ENCODE peak calls at places on chromosomes 6 and 20, in nine cellular contexts. P is CD8-positive, alpha-beta T cell; C is CD8-positive, alpha-beta memory T cell; K is upper lobe of right lung; H is psoas muscle; A is mesendoderm; M is neural progenitor cell; R is effector memory CD4-positive, alpha-beta T cell; Z is cardiac muscle cell. G is an unnamed sample. For H3K4me1, the result is how much of the 10 kb centered on the place peaks cover.

GRCh38 chr20:50548396-50548795 is 38.2 kb downstream of the PTPN1 start:
- DNase-seq in P (no peak), C (no peak), K (no peak), H (no peak), A (no peak), M (no peak), R (no peak), Z (no peak), G (no peak)

GRCh38 chr6:75230484-75231325 is 12.9 kb downstream of the COX7A2 start:
- DNase-seq in P (no peak), C (no peak), K (no peak), H (no peak), A (peak), M (peak), R (no peak), Z (peak), G (no peak)

GRCh38 chr6:140205795-140206593 is 831.5 kb upstream of the CITED2 start:
- DNase-seq in P (no peak), C (no peak), K (no peak), H (no peak), A (no peak), M (no peak), R (no peak), Z (no peak), G (no peak)

GRCh38 chr6:140043762-140044378 is 669.4 kb upstream of the CITED2 start:
- DNase-seq in P (no peak), C (no peak), K (no peak), H (no peak), A (no peak), M (no peak), R (no peak), Z (no peak), G (no peak)

GRCh38 chr6:118537579-118537978 is 10.5 kb upstream of the PLN start:
- DNase-seq in P (no peak), C (no peak), K (no peak), H (no peak), A (no peak), M (no peak), R (no peak), Z (peak), G (no peak)

GRCh38 chr20:61770203-61770602 is 295.5 kb downstream of the TAF4 start:
- DNase-seq in P (no peak), C (no peak), K (no peak), H (no peak), A (no peak), M (no peak), R (no peak), Z (no peak), G (peak)

GRCh38 chr6:62492192-62492822 is 206.3 kb upstream of the KHDRBS2 start:
- DNase-seq in P (no peak), C (no peak), K (no peak), H (no peak), A (no peak), M (no peak), R (no peak), Z (no peak), G (no peak)

GRCh38 chr20:36501367-36502006 is 39.8 kb upstream of the MYL9 start:
- DNase-seq in P (no peak), C (no peak), K (no peak), H (no peak), A (no peak), M (no peak), R (no peak), Z (no peak), G (no peak)

GRCh38 chr6:26087284-26088115 is at the start of gene HFE:
- DNase-seq in P (peak), C (peak), K (peak), H (peak), A (peak), M (peak), R (peak), Z (peak), G (peak)

GRCh38 chr20:59692139-59692538 is 87.8 kb downstream of the PHACTR3 start:
- DNase-seq in P (no peak), C (no peak), K (no peak), H (no peak), A (no peak), M (no peak), R (no peak), Z (no peak), G (no peak)

GRCh38 chr6:36722879-36723278 is 25.3 kb downstream of the RAB44 start:
- DNase-seq in P (no peak), C (no peak), K (no peak), H (no peak), A (no peak), M (no peak), R (no peak), Z (no peak), G (no peak)

GRCh38 chr6:133225560-133225959 is 15.6 kb upstream of the EYA4 start:
- DNase-seq in P (no peak), C (no peak), K (no peak), H (no peak), A (no peak), M (no peak), R (no peak), Z (no peak), G (no peak)

GRCh38 chr6:34809914-34810882 is 18.3 kb downstream of the BLTP3A start:
- DNase-seq in P (no peak), C (no peak), K (no peak), H (no peak), A (no peak), M (no peak), R (no peak), Z (no peak), G (no peak)

GRCh38 chr6:132961122-132961521 is 146.8 kb downstream of the RPS12 start:
- DNase-seq in P (no peak), C (no peak), K (no peak), H (no peak), A (peak), M (no peak), R (no peak), Z (peak), G (no peak)

GRCh38 chr6:105429676-105430075 is 26.8 kb upstream of the PREP start:
- DNase-seq in P (no peak), C (no peak), K (no peak), H (no peak), A (no peak), M (no peak), R (no peak), Z (peak), G (no peak)

GRCh38 chr6:82894653-82895259 is 170.9 kb downstream of the UBE3D start:
- DNase-seq in P (no peak), C (no peak), K (no peak), H (no peak), A (no peak), M (no peak), R (no peak), Z (no peak), G (no peak)

GRCh38 chr6:25602680-25602982 is 49.4 kb upstream of the SCGN start:
- DNase-seq in P (no peak), C (no peak), K (no peak), H (no peak), A (no peak), M (no peak), R (no peak), Z (no peak), G (no peak)

GRCh38 chr6:108751851-108752732 is 96.1 kb upstream of the ARMC2 start:
- DNase-seq in P (no peak), C (no peak), K (no peak), H (no peak), A (no peak), M (no peak), R (no peak), Z (no peak), G (peak)

GRCh38 chr20:41927189-41927588 is 309.0 kb upstream of the CHD6 start:
- DNase-seq in P (no peak), C (no peak), K (no peak), H (no peak), A (no peak), M (no peak), R (no peak), Z (no peak), G (no peak)

GRCh38 chr6:220736-221475 is 71.4 kb upstream of the DUSP22 start:
- DNase-seq in P (no peak), C (no peak), K (peak), H (no peak), A (no peak), M (no peak), R (no peak), Z (no peak), G (no peak)

GRCh38 chr6:133245033-133245903 is 4.1 kb downstream of the EYA4 start:
- DNase-seq in P (no peak), C (no peak), K (no peak), H (no peak), A (no peak), M (no peak), R (no peak), Z (no peak), G (no peak)

GRCh38 chr6:6696867-6697531 is 108.5 kb downstream of the LY86 start:
- DNase-seq in P (no peak), C (no peak), K (peak), H (peak), A (peak), M (peak), R (no peak), Z (peak), G (peak)

GRCh38 chr6:137167702-137168377 is 5.6 kb downstream of the IL22RA2 start:
- DNase-seq in P (no peak), C (no peak), K (no peak), H (no peak), A (no peak), M (no peak), R (no peak), Z (no peak), G (no peak)

GRCh38 chr6:44265003-44265842 is at the start of gene NFKBIE:
- DNase-seq in P (peak), C (peak), K (peak), H (peak), A (peak), M (peak), R (peak), Z (peak), G (peak)

GRCh38 chr20:32636278-32636677 is 37.5 kb downstream of the C20orf203 start:
- DNase-seq in P (no peak), C (no peak), K (no peak), H (no peak), A (no peak), M (no peak), R (no peak), Z (peak), G (no peak)

GRCh38 chr20:55354700-55355099 is 650.6 kb downstream of the CBLN4 start:
- DNase-seq in P (no peak), C (no peak), K (no peak), H (no peak), A (peak), M (peak), R (no peak), Z (no peak), G (no peak)

GRCh38 chr6:71678081-71678480 is 208.3 kb upstream of the RIMS1 start:
- DNase-seq in P (no peak), C (no peak), K (no peak), H (no peak), A (no peak), M (no peak), R (no peak), Z (no peak), G (no peak)

GRCh38 chr6:10014561-10014960 is 400.3 kb downstream of the TFAP2A start:
- DNase-seq in P (no peak), C (no peak), K (no peak), H (no peak), A (no peak), M (peak), R (no peak), Z (no peak), G (no peak)

GRCh38 chr6:43682724-43683429 is 4.7 kb downstream of the MRPS18A start:
- DNase-seq in P (no peak), C (no peak), K (no peak), H (no peak), A (peak), M (no peak), R (no peak), Z (no peak), G (no peak)

GRCh38 chr20:45036044-45036755 is 64.7 kb downstream of the KCNS1 start:
- DNase-seq in P (peak), C (no peak), K (no peak), H (no peak), A (no peak), M (no peak), R (no peak), Z (peak), G (no peak)

GRCh38 chr20:25051386-25052155 is 6.4 kb downstream of the ACSS1 start:
- DNase-seq in P (no peak), C (no peak), K (no peak), H (no peak), A (no peak), M (no peak), R (no peak), Z (no peak), G (no peak)

GRCh38 chr6:11975353-11975977 is 36.6 kb upstream of the HIVEP1 start:
- DNase-seq in P (peak), C (no peak), K (no peak), H (no peak), A (no peak), M (no peak), R (no peak), Z (no peak), G (no peak)

GRCh38 chr6:2900821-2901644 is 2.1 kb downstream of the SERPINB9 start:
- DNase-seq in P (no peak), C (no peak), K (no peak), H (no peak), A (peak), M (no peak), R (no peak), Z (peak), G (no peak)
- H3K4me3 ChIP-seq in P (peak), C (peak), K (peak), H (peak), A (peak), M (no peak), R (peak), Z (no peak), G (no peak)

DNA sequence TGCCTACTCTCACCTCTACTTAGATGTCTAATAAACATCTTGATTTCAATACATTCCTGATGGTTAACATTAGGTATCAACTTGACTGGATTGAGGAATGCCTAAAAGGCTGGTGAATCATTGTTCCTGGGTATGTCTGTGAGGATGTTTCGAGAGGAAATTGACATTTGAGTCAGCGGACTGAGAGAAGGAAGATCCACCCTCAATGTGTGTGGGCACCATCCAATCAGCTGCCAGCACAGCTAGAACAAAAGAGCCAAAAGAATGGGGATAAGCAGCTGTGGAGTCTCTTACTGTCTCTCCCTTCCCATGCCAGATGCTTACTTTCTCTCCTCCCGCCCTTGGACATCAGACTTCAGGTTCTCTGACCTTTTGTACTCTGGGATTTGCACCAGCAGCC is 128.6 kb upstream of the HS3ST5 start:
- DNase-seq in P (no peak), C (no peak), K (no peak), H (no peak), A (peak), M (peak), R (no peak), Z (no peak), G (no peak)
- H3K27ac ChIP-seq in P (no peak), C (no peak), K (no peak), H (no peak), A (no peak), M (no peak), R (no peak), Z (no peak), G (no peak)

GRCh38 chr6:167112421-167112820 is 10.5 kb upstream of the CCR6 start:
- DNase-seq in P (no peak), C (no peak), K (no peak), H (no peak), A (no peak), M (no peak), R (no peak), Z (no peak), G (no peak)
- H3K4me1 ChIP-seq in P (under half), C (under half), K (under half), H (under half), A (under half), M (under half), R (under half), Z (under half), G (under half)

GRCh38 chr6:169850746-169851145 is 99.3 kb downstream of the ERMARD start:
- DNase-seq in P (no peak), C (no peak), K (peak), H (no peak), A (no peak), M (no peak), R (no peak), Z (no peak), G (no peak)
- H3K4me3 ChIP-seq in P (no peak), C (no peak), K (no peak), H (no peak), A (no peak), M (no peak), R (no peak), Z (no peak), G (no peak)

DNA sequence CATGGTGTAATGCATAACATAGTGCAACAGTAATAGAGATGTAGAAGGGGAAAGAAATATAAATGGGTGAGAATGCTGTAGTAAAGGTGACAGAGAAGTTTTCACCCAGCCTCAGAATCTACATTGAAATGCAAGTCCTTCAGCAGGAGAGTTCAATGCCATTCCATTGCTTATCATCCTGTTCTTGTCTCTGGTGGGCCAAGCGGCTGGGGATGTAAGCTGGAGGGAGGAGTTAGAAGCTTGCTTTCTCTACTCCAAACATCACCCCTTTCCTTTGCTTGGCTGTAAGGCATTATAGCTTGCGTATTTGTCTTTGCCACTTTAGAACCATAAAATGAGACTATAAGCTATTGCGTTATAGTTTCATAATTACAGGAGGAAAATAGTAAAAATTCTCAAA is 2.2 kb upstream of the FUT9 start:
- DNase-seq in P (no peak), C (no peak), K (no peak), H (no peak), A (peak), M (no peak), R (no peak), Z (no peak), G (no peak)
- H3K27ac ChIP-seq in P (no peak), C (no peak), K (no peak), H (no peak), A (no peak), M (no peak), R (no peak), Z (no peak), G (no peak)

G was measured in right lobe of liver.